ENCODE peak calls at places on chromosomes 16 and 17, in six cellular contexts. F is Karpas-422; A is mammary epithelial cell; X is ovary; P is CD4-positive, CD25-positive, alpha-beta regulatory T cell; K is spleen. U is an unnamed sample. For H3K9me3, the result is how much of the 10 kb centered on the place peaks cover.

GRCh38 chr16:49442805-49443204 is 69.2 kb downstream of the C16orf78 start:
- DNase-seq in A (no peak), F (no peak), P (no peak), X (no peak), K (peak), U (no peak)

GRCh38 chr17:57968456-57968855 is 13.2 kb upstream of the CUEDC1 start:
- DNase-seq in P (no peak), X (no peak), A (no peak), F (no peak), K (no peak), U (no peak)

GRCh38 chr17:6437466-6437865 is 2.5 kb upstream of the AIPL1 start:
- DNase-seq in P (no peak), K (no peak), X (no peak), F (no peak), A (no peak), U (no peak)

GRCh38 chr16:49428808-49429207 is 55.2 kb downstream of the C16orf78 start:
- DNase-seq in P (no peak), X (no peak), F (no peak), A (no peak), K (no peak), U (no peak)

GRCh38 chr16:17056666-17057065 is 414.1 kb downstream of the XYLT1 start:
- DNase-seq in K (no peak), X (no peak), F (no peak), A (no peak), P (no peak), U (no peak)

GRCh38 chr16:8729779-8730334 is 55.4 kb downstream of the ABAT start:
- DNase-seq in X (no peak), F (no peak), A (no peak), P (no peak), K (peak), U (no peak)

GRCh38 chr16:10530685-10531084 is 49.7 kb downstream of the EMP2 start:
- DNase-seq in K (no peak), A (no peak), X (no peak), P (no peak), F (no peak), U (no peak)

GRCh38 chr16:49441366-49441780 is 67.8 kb downstream of the C16orf78 start:
- DNase-seq in K (peak), F (peak), P (peak), X (peak), A (no peak), U (no peak)

GRCh38 chr16:88320947-88321634 is 61.7 kb upstream of the ZNF469 start:
- DNase-seq in F (peak), A (no peak), P (no peak), X (no peak), K (no peak), U (no peak)

GRCh38 chr16:56667581-56668571 is at the start of gene MT1G:
- DNase-seq in K (no peak), A (no peak), X (no peak), F (no peak), P (no peak), U (no peak)

GRCh38 chr16:24991349-24991748 is 23.8 kb downstream of the ARHGAP17 start:
- DNase-seq in A (no peak), K (no peak), F (no peak), P (no peak), X (no peak), U (no peak)

GRCh38 chr16:57949013-57949412 is 21.9 kb downstream of the CNGB1 start:
- DNase-seq in F (no peak), K (no peak), A (no peak), P (no peak), X (no peak), U (no peak)

GRCh38 chr16:29961127-29961478 is 776 bp upstream of the TMEM219 start:
- DNase-seq in A (no peak), P (no peak), X (no peak), K (no peak), F (no peak), U (no peak)

GRCh38 chr16:1923299-1924034 is 5.3 kb upstream of the HS3ST6 start:
- DNase-seq in A (no peak), P (no peak), X (no peak), K (no peak), F (no peak), U (peak)

GRCh38 chr16:84919267-84919666 is 92.1 kb downstream of the ZDHHC7 start:
- DNase-seq in X (no peak), P (no peak), A (no peak), F (no peak), K (no peak), U (no peak)

GRCh38 chr16:47927330-47927729 is 228.5 kb downstream of the ABCC12 start:
- DNase-seq in P (no peak), X (no peak), F (no peak), K (no peak), A (peak), U (no peak)

GRCh38 chr17:48486557-48486956 is 44.3 kb downstream of the HOXB1 start:
- DNase-seq in K (no peak), P (no peak), X (no peak), A (peak), F (no peak), U (peak)

GRCh38 chr16:48959204-48959603 is 322.4 kb downstream of the CBLN1 start:
- DNase-seq in F (no peak), P (no peak), K (peak), X (no peak), A (peak), U (no peak)

GRCh38 chr16:25157476-25157875 is 45.9 kb downstream of the LCMT1 start:
- DNase-seq in A (no peak), X (no peak), F (no peak), K (no peak), P (no peak), U (no peak)

GRCh38 chr17:59534583-59534982 is 30.8 kb upstream of the DHX40 start:
- DNase-seq in A (peak), F (peak), P (no peak), X (no peak), K (no peak), U (no peak)

GRCh38 chr16:66927918-66928649 is 2.7 kb upstream of the RRAD start:
- DNase-seq in F (no peak), P (no peak), A (peak), X (no peak), K (no peak), U (peak)

GRCh38 chr16:70438325-70438982 is 446 bp downstream of the ST3GAL2 start:
- DNase-seq in A (no peak), K (peak), F (peak), P (no peak), X (peak), U (no peak)

GRCh38 chr17:31561469-31562412 is 170.3 kb downstream of the RAB11FIP4 start:
- DNase-seq in K (no peak), F (no peak), A (no peak), X (no peak), P (no peak), U (peak)

GRCh38 chr17:144936-145670 is 7.7 kb downstream of the SCGB1C2 start:
- DNase-seq in F (no peak), X (peak), A (no peak), P (no peak), K (no peak), U (no peak)

GRCh38 chr17:32741381-32741780 is 135.5 kb downstream of the MYO1D start:
- DNase-seq in P (no peak), F (no peak), K (no peak), A (no peak), X (no peak), U (no peak)

GRCh38 chr17:73497721-73498120 is 146.5 kb downstream of the SDK2 start:
- DNase-seq in K (peak), P (no peak), X (no peak), F (no peak), A (no peak), U (no peak)

GRCh38 chr16:69329369-69330285 is 761 bp downstream of the PDF start:
- DNase-seq in A (peak), K (peak), X (no peak), P (no peak), F (peak), U (no peak)

GRCh38 chr16:73053379-73054130 is 5.6 kb upstream of the ZFHX3 start:
- DNase-seq in X (no peak), K (no peak), A (peak), F (no peak), P (no peak), U (peak)

GRCh38 chr17:55294042-55294751 is 29.4 kb downstream of the HLF start:
- DNase-seq in P (no peak), K (no peak), X (no peak), F (no peak), A (no peak), U (no peak)

GRCh38 chr16:86664518-86665318 is 86.4 kb downstream of the FOXL1 start:
- DNase-seq in P (no peak), F (no peak), X (no peak), A (peak), K (no peak), U (peak)

GRCh38 chr16:53080345-53081031 is 25.7 kb downstream of the CHD9 start:
- DNase-seq in A (peak), K (no peak), F (peak), X (peak), P (no peak), U (peak)

GRCh38 chr16:28149016-28149888 is 62.5 kb downstream of the XPO6 start:
- DNase-seq in K (no peak), A (no peak), P (no peak), F (no peak), X (no peak), U (no peak)

GRCh38 chr16:16139061-16139460 is 84.2 kb downstream of the ABCC6 start:
- DNase-seq in F (no peak), A (no peak), P (no peak), X (no peak), K (no peak), U (no peak)

GRCh38 chr16:4510747-4511426 is 27.7 kb downstream of the CDIP1 start:
- DNase-seq in F (no peak), X (no peak), K (peak), P (no peak), A (no peak), U (no peak)

GRCh38 chr16:89297870-89298545 is 80.5 kb downstream of the ZNF778 start:
- DNase-seq in P (no peak), K (no peak), X (no peak), A (no peak), F (no peak), U (no peak)

GRCh38 chr16:22337849-22338248 is 36.6 kb downstream of the CDR2 start:
- DNase-seq in P (no peak), F (no peak), K (no peak), X (no peak), A (no peak), U (no peak)

GRCh38 chr16:22333457-22333994 is 36.3 kb downstream of the POLR3E start:
- DNase-seq in A (no peak), P (no peak), X (no peak), K (no peak), F (no peak), U (no peak)

GRCh38 chr16:22336581-22336980 is 37.8 kb downstream of the CDR2 start:
- DNase-seq in A (no peak), F (no peak), P (no peak), K (no peak), X (no peak), U (no peak)

GRCh38 chr16:22337045-22337444 is 37.4 kb downstream of the CDR2 start:
- DNase-seq in X (no peak), K (no peak), P (no peak), A (no peak), F (no peak), U (no peak)

DNA sequence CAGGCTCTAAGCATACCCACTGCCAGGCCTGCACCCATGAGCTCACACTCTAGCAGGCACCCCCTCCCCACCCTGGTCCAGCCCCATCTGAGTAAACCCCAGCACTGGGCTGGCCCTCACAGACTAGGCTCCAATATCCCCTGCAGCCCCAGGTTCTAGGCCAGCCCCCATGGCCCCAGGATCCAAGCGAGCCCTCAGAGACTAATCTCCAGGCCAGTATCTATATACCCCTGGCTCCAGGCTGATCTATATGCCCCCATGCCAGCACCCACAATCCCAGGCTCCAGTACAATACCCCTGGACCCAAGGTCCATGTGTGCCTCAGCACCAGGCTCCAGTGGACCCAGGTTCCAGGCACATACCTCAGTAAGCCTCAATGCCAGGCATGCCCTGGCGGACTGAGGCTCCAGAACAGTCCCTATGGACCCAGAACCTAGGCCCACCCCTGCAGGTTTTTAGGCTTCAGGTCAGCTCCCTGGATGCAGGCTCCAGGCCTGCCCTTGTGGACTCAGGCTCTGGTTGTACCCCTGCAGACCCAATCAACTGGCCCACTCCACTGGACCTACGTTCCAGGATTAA is 38.5 kb downstream of the POLR3E start:
- DNase-seq in P (no peak), K (no peak), X (no peak), A (no peak), F (no peak), U (no peak)
- H3K9me3 ChIP-seq in P (under half), K (under half), X (under half), A (under half), F (under half), U (under half)

GRCh38 chr16:75169899-75170405 is 21.6 kb downstream of the ZFP1 start:
- DNase-seq in F (no peak), A (no peak), P (no peak), K (no peak), X (no peak), U (no peak)
- H3K4me3 ChIP-seq in F (no peak), A (no peak), P (no peak), K (no peak), X (no peak), U (no peak)

DNA sequence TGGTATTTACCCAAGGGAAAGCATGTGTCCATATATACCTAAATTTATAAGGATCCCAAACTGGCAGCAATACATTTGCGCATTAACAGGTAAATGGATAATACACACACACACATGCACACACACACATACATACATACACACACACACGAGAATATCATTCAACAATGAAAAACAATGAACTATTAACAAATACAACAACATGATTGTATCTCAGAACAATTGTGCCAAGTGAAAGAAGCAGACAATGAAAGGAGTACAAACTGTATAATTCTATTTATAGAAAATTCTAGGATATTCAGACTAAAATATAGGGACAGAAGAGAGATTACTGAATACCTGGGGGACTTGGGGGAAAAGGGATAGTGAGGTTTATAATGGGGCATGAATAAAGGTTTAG is 323.0 kb downstream of the KCNJ2 start:
- DNase-seq in A (no peak), K (no peak), X (no peak), F (no peak), P (no peak), U (no peak)
- H3K9me3 ChIP-seq in A (under half), K (under half), X (under half), F (under half), P (under half), U (under half)

GRCh38 chr17:78747479-78747878 is 34.6 kb downstream of the CYTH1 start:
- DNase-seq in X (no peak), A (peak), P (no peak), F (no peak), K (no peak), U (no peak)

GRCh38 chr17:78746949-78747269 is 35.2 kb downstream of the CYTH1 start:
- DNase-seq in F (no peak), X (no peak), P (no peak), A (no peak), K (no peak), U (no peak)

GRCh38 chr17:78745407-78746088 is 36.5 kb downstream of the CYTH1 start:
- DNase-seq in F (peak), P (peak), A (no peak), K (peak), X (no peak), U (no peak)

GRCh38 chr17:78748048-78748729 is 33.9 kb downstream of the CYTH1 start:
- DNase-seq in A (peak), F (no peak), K (no peak), P (no peak), X (no peak), U (no peak)

DNA sequence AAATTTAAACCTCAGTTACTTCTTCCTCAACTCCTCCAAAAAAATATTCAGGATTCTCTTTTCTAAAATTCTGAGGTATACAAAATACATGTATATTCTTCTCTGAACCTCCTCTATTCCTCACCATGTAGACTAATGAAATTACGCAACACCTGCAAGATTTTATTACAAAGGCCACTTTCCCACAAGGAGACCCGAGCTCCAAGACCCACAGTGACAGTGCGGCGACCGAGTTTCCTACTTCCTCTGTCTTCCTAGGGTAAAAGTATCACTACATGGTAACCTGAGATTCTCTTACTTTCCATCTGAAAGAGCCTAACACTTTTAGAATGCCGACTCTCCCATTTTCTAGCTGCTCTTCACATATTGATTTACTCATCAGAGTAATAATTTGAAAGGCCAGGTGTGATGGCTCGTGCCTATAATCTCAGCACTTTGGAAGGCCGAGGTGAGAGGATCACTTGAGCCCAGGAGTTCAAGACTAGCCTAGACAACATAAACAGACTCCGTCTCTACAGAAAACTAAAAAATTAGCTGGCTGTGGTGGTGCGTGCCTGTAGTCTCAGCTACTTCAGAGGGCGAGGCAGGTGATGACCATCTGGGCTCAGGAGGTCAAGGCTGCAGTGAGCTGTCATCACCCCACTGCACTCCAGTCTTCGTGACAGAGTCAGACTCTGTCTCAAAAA is 35.7 kb downstream of the CYTH1 start:
- DNase-seq in X (no peak), P (no peak), K (no peak), F (no peak), A (no peak), U (no peak)
- H3K4me3 ChIP-seq in X (no peak), P (peak), K (no peak), F (no peak), A (no peak), U (no peak)

GRCh38 chr16:50756466-50756865 is 14.6 kb downstream of the CYLD start:
- DNase-seq in F (no peak), K (no peak), A (no peak), X (no peak), P (no peak), U (no peak)
- H3K9me3 ChIP-seq in F (under half), K (under half), A (under half), X (under half), P (under half), U (under half)